ENCODE peak calls at places on chromosomes 6 and 20, in six cellular contexts. X is tibial artery, F is PC-3, R is iris pigment epithelial cell, E is bronchial epithelial cell, J is RKO. H is an unnamed sample.

GRCh38 chr20:56690531-56691175 is 61.5 kb downstream of the TFAP2C start:
- DNase-seq in R (no peak), J (no peak), X (no peak), E (peak), F (peak), H (no peak)

GRCh38 chr20:9660236-9660868 is 146.0 kb downstream of the LAMP5 start:
- DNase-seq in E (peak), F (peak), X (no peak), R (no peak), J (peak), H (no peak)

GRCh38 chr6:38185244-38185643 is 365.7 kb downstream of the ZFAND3 start:
- DNase-seq in J (no peak), X (no peak), E (no peak), R (no peak), F (no peak), H (no peak)

GRCh38 chr6:154403803-154404202 is 47.2 kb upstream of the IPCEF1 start:
- DNase-seq in E (peak), F (peak), X (no peak), J (no peak), R (peak), H (no peak)

GRCh38 chr6:142867988-142868818 is 76.8 kb downstream of the HIVEP2 start:
- DNase-seq in J (no peak), F (no peak), R (peak), X (no peak), E (peak), H (no peak)

GRCh38 chr6:31597006-31597405 is 4.2 kb upstream of the NCR3 start:
- DNase-seq in E (no peak), J (peak), F (peak), R (no peak), X (no peak), H (no peak)

GRCh38 chr20:50744143-50744792 is 12.9 kb downstream of the PARD6B start:
- DNase-seq in X (peak), E (peak), F (peak), R (peak), J (peak), H (no peak)

GRCh38 chr20:25227317-25227831 is 20.5 kb upstream of the PYGB start:
- DNase-seq in J (peak), X (no peak), F (peak), E (peak), R (peak), H (no peak)

GRCh38 chr6:62119401-62119800 is 166.6 kb downstream of the KHDRBS2 start:
- DNase-seq in J (no peak), R (no peak), F (no peak), X (no peak), E (no peak), H (no peak)

H was measured in epithelial cell of prostate.